ENCODE peak calls at places on chromosomes 3 and 15, in six cellular contexts. G, V, N, Y, M and A are unnamed samples.

GRCh38 chr3:11660242-11660641 is 16.5 kb upstream of the VGLL4 start:
- DNase-seq in G (no peak), V (no peak), N (no peak), Y (peak), M (no peak), A (no peak)

GRCh38 chr3:42749753-42750231 is 23.3 kb downstream of the CCDC13 start:
- DNase-seq in G (peak), V (peak), N (no peak), Y (no peak), M (no peak), A (no peak)

GRCh38 chr15:81146006-81146405 is 11.9 kb downstream of the CFAP161 start:
- DNase-seq in G (no peak), V (no peak), N (no peak), Y (no peak), M (no peak), A (no peak)

GRCh38 chr3:69094467-69095205 is 9.9 kb downstream of the ARL6IP5 start:
- DNase-seq in G (no peak), V (no peak), N (no peak), Y (no peak), M (no peak), A (no peak)

GRCh38 chr15:48645558-48646330 is at the start of gene FBN1:
- DNase-seq in G (peak), V (no peak), N (peak), Y (peak), M (peak), A (peak)

GRCh38 chr3:13500133-13500885 is 20.2 kb downstream of the HDAC11 start:
- DNase-seq in G (peak), V (peak), N (no peak), Y (no peak), M (peak), A (peak)

GRCh38 chr15:86690566-86690965 is 610.9 kb downstream of the AGBL1 start:
- DNase-seq in G (no peak), V (no peak), N (no peak), Y (no peak), M (no peak), A (no peak)

GRCh38 chr15:60590935-60591490 is 112.1 kb upstream of the ICE2 start:
- DNase-seq in G (peak), V (no peak), N (no peak), Y (peak), M (peak), A (peak)

GRCh38 chr15:79243723-79244122 is 38.8 kb upstream of the ANKRD34C start:
- DNase-seq in G (no peak), V (no peak), N (no peak), Y (no peak), M (no peak), A (no peak)

GRCh38 chr3:137410028-137410427 is 354.1 kb upstream of the SOX14 start:
- DNase-seq in G (no peak), V (no peak), N (no peak), Y (no peak), M (no peak), A (no peak)

GRCh38 chr3:156687023-156687422 is 12.6 kb downstream of the TIPARP start:
- DNase-seq in G (no peak), V (no peak), N (no peak), Y (no peak), M (no peak), A (no peak)

GRCh38 chr15:80549191-80549590 is 145.0 kb downstream of the ARNT2 start:
- DNase-seq in G (no peak), V (no peak), N (no peak), Y (no peak), M (no peak), A (no peak)

GRCh38 chr3:15800327-15800726 is 2.5 kb upstream of the ANKRD28 start:
- DNase-seq in G (no peak), V (no peak), N (no peak), Y (no peak), M (no peak), A (no peak)

GRCh38 chr3:55147856-55148720 is 220.2 kb upstream of the LRTM1 start:
- DNase-seq in G (no peak), V (no peak), N (no peak), Y (no peak), M (no peak), A (no peak)

GRCh38 chr3:40875581-40875980 is 323.7 kb upstream of the CTNNB1 start:
- DNase-seq in G (no peak), V (no peak), N (no peak), Y (no peak), M (no peak), A (no peak)

GRCh38 chr3:45559560-45560118 is 34.9 kb upstream of the LIMD1 start:
- DNase-seq in G (no peak), V (no peak), N (no peak), Y (no peak), M (no peak), A (no peak)

DNA sequence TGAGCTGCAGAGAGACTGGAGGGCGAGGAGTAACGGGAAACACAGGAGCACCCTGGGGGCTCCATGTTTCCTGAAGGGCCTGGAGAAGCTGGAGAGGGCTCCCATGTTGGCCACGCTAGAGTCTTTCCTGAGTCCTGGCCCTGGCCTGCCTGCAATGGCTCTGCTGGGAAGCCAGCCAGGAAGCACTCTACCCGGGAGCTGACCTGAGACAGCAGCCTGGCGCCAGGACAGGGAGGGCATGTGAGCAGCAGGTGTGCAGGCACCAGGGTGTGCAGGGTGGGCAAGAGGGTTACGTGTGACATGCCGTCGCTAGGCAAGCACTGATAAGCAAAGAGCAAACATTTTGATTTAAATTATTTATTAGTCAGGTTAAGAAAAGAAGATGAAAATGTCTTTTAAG is 301.4 kb downstream of the OCA2 start:
- DNase-seq in G (no peak), V (no peak), N (no peak), Y (no peak), M (no peak), A (no peak)
- TF ChIP-seq CHD2 in G (no peak), V (no peak), N (no peak), Y (no peak), M (no peak), A (no peak)

GRCh38 chr3:190546881-190547510 is 33.1 kb downstream of the IL1RAP start:
- DNase-seq in G (no peak), V (no peak), N (no peak), Y (peak), M (no peak), A (no peak)
- TF ChIP-seq CHD2 in G (no peak), V (no peak), N (no peak), Y (no peak), M (no peak), A (no peak)

DNA sequence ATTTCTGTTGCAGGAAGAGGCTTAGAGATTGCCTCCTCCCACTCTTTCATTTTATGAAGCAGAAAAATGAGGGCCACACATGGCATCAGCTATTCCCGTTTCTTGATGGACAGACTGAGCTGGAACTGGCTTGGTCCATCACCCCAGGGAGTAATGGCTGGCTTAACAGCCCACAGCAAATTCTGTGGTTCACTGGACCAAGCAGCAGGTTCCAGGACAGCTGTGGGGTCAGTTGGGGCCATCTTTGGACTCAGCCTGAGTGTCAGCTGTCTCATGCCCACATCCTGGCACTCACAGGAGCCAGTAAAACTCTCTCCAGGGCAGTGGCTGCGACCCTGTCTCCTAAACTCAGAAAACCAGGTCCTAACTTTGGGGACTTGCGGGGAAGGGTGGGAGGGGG is 36.5 kb downstream of the ZDHHC19 start:
- DNase-seq in G (no peak), V (no peak), N (no peak), Y (no peak), M (no peak), A (no peak)
- TF ChIP-seq CHD2 in G (no peak), V (no peak), N (no peak), Y (no peak), M (no peak), A (no peak)

GRCh38 chr15:67138946-67139855 is 73.8 kb downstream of the SMAD3 start:
- DNase-seq in G (no peak), V (no peak), N (no peak), Y (no peak), M (no peak), A (no peak)
- TF ChIP-seq CHD2 in G (no peak), V (no peak), N (no peak), Y (no peak), M (no peak), A (no peak)

DNA sequence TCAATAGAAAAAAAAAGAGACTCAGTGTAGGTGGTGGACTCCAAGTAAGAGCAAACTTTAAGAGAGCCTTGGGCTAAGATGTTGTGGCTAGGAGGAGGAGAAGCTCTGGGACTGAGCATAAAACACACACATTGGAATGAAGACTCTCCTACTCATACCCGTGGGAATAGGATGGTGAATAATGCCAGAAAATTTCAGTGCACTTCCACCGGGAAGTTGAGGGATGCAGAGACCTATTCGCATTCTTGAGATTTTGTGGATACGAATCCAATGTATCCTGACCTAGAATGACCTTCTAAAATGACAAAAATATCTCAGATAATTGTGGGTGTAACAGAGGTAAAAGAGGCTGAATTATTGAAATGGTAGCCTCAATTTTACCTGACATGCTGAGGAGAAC is 388.7 kb upstream of the SGO1 start:
- DNase-seq in G (no peak), V (no peak), N (no peak), Y (no peak), M (no peak), A (no peak)
- TF ChIP-seq CHD2 in G (no peak), V (no peak), N (no peak), Y (no peak), M (no peak), A (no peak)

GRCh38 chr3:64568895-64569509 is 118.8 kb downstream of the ADAMTS9 start:
- DNase-seq in G (no peak), V (no peak), N (no peak), Y (no peak), M (no peak), A (no peak)
- TF ChIP-seq CHD2 in G (no peak), V (no peak), N (no peak), Y (no peak), M (no peak), A (no peak)